ENCODE peak calls at places on chromosomes 12 and 14, in four cellular contexts. R is IMR-90, H is adrenal gland, Z is body of pancreas. T is an unnamed sample.

GRCh38 chr14:76277586-76278130 is 98.3 kb upstream of the ESRRB start:
- DNase-seq in R (no peak), H (no peak), Z (no peak), T (no peak)

GRCh38 chr12:12326262-12326661 is 23.8 kb downstream of the MANSC1 start:
- DNase-seq in Z (no peak), R (no peak), H (peak; percentile 14), T (no peak)

GRCh38 chr12:124797321-124797720 is 66.3 kb downstream of the SCARB1 start:
- DNase-seq in H (no peak), Z (no peak), R (no peak), T (no peak)

GRCh38 chr12:76299536-76300296 is 48.5 kb downstream of the BBS10 start:
- DNase-seq in H (no peak), R (no peak), Z (no peak), T (no peak)

GRCh38 chr12:619346-619745 is 43.9 kb downstream of the NINJ2 start:
- DNase-seq in H (no peak), Z (no peak), R (no peak), T (no peak)

GRCh38 chr12:130017571-130018449 is 114.0 kb upstream of the TMEM132D start:
- DNase-seq in Z (no peak), H (no peak), R (no peak), T (no peak)

GRCh38 chr12:106954462-106955376 is 988 bp upstream of the TMEM263 start:
- DNase-seq in Z (peak; percentile 39), H (peak; percentile 70), R (peak; percentile 29), T (peak; percentile 45)

GRCh38 chr12:48165089-48166031 is 8.0 kb upstream of the ASB8 start:
- DNase-seq in R (peak; percentile 68), Z (no peak), H (no peak), T (no peak)

GRCh38 chr12:52207895-52208294 is 16.1 kb upstream of the KRT80 start:
- DNase-seq in H (peak; percentile 94), R (peak; percentile 28), Z (peak; percentile 98), T (peak; percentile 94)

GRCh38 chr12:45655186-45655585 is 74.3 kb upstream of the ARID2 start:
- DNase-seq in H (peak; percentile 53), Z (peak; percentile 16), R (peak; percentile 47), T (no peak)

GRCh38 chr14:38070213-38070612 is 137.5 kb upstream of the SSTR1 start:
- DNase-seq in R (no peak), Z (no peak), H (no peak), T (no peak)

GRCh38 chr14:33323979-33324378 is 385.3 kb downstream of the NPAS3 start:
- DNase-seq in H (no peak), R (no peak), Z (no peak), T (no peak)

GRCh38 chr12:10130042-10130441 is at the start of gene CLEC7A:
- DNase-seq in Z (no peak), R (no peak), H (no peak), T (no peak)

GRCh38 chr12:43148711-43149110 is 403.3 kb downstream of the ADAMTS20 start:
- DNase-seq in Z (no peak), R (no peak), H (no peak), T (no peak)

GRCh38 chr12:100484178-100484886 is 10.7 kb downstream of the NR1H4 start:
- DNase-seq in R (peak; percentile 40), H (no peak), Z (no peak), T (no peak)

GRCh38 chr12:109147954-109148353 is 31.6 kb downstream of the ACACB start:
- DNase-seq in R (no peak), H (peak; percentile 67), Z (peak; percentile 46), T (no peak)

GRCh38 chr14:38982837-38983236 is 120.2 kb downstream of the SEC23A start:
- DNase-seq in Z (no peak), R (no peak), H (no peak), T (no peak)

GRCh38 chr12:83196694-83197350 is 510.1 kb downstream of the TMTC2 start:
- DNase-seq in Z (no peak), R (no peak), H (no peak), T (no peak)
- TF ChIP-seq POLR2A in Z (no peak), R (no peak), H (no peak), T (no peak)

GRCh38 chr12:95641299-95641947 is 90.1 kb upstream of the USP44 start:
- DNase-seq in Z (no peak), R (no peak), H (no peak), T (no peak)

GRCh38 chr12:95637010-95637409 is 85.7 kb upstream of the USP44 start:
- DNase-seq in H (no peak), Z (no peak), R (no peak), T (no peak)

GRCh38 chr12:95633671-95634465 is 82.6 kb upstream of the USP44 start:
- DNase-seq in R (no peak), Z (peak; percentile 25), H (peak; percentile 58), T (no peak)

GRCh38 chr12:95634622-95635621 is 83.6 kb upstream of the USP44 start:
- DNase-seq in Z (peak; percentile 85), H (no peak), R (peak; percentile 94), T (no peak)

DNA sequence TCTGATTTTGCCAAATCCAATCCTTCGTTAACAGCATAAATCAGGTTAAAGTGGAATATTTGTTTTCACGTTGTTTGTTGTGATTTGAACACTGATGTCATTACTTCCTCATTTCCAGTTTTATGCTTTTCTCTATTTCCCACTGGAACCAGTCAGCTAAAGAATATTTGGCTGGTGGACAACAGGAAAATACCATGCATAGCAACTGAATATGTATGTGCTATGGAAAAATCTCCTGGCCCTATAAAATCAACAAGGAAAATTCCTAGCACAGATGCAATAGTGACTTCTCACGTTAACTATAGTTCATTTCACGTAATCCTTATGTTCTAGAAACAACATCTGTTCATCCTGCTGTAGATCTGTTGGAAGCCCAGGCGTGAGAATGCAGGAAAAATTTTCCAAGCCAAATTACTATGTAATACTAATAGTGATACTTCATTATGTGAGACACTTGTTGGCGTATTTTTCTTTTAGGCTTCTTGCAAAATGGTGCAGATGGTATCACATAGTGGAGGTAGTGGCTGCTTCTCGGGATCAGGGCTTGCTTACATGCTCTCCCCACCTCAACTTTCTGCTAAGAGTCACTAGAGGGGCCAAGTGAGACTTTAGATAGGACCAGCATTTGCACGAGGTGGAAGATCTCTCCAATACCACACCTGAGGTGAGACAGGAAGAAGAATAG is 86.3 kb upstream of the USP44 start:
- DNase-seq in H (no peak), Z (no peak), R (peak; percentile 100), T (no peak)
- TF ChIP-seq POLR2A in H (no peak), Z (no peak), R (no peak), T (no peak)

DNA sequence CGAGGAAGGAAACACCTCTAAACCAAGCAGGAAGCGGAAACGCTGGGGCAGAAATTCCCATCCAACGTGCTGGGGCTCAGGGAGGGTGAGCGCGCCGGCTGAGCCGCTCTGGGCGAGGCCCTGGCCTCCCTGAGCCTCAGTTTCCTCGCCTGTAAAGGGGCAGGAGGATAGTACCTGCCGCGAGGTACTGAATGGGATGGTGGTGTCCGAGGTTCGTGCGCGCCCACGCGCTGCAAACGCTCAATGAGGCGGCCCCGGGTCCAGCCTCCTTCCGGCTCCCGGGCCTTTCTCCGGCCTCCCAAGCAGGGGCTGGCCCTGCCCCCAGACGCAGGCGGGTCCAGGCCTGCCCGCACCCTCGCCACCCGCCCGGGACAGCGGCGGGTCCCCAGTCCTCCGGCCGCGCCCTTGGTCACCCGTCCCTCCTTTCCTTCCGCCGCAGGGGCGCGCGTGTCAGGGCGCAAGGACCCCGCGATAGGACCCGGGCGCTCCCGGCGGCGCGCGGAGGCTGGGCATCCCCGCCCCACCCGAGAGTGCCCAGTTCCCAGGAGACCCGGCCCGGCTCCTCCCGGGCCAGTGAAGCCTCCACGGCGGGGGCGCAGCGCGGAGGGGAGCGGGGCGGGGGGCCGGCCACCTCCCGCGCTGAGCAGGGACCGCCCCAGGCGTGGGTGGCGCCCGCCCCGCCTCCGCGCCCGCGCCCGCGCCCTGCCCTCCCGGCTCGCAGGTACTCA is 533 bp downstream of the BEGAIN start:
- DNase-seq in H (no peak), R (no peak), Z (no peak), T (no peak)
- TF ChIP-seq POLR2A in H (no peak), R (no peak), Z (peak; percentile 19), T (no peak)

DNA sequence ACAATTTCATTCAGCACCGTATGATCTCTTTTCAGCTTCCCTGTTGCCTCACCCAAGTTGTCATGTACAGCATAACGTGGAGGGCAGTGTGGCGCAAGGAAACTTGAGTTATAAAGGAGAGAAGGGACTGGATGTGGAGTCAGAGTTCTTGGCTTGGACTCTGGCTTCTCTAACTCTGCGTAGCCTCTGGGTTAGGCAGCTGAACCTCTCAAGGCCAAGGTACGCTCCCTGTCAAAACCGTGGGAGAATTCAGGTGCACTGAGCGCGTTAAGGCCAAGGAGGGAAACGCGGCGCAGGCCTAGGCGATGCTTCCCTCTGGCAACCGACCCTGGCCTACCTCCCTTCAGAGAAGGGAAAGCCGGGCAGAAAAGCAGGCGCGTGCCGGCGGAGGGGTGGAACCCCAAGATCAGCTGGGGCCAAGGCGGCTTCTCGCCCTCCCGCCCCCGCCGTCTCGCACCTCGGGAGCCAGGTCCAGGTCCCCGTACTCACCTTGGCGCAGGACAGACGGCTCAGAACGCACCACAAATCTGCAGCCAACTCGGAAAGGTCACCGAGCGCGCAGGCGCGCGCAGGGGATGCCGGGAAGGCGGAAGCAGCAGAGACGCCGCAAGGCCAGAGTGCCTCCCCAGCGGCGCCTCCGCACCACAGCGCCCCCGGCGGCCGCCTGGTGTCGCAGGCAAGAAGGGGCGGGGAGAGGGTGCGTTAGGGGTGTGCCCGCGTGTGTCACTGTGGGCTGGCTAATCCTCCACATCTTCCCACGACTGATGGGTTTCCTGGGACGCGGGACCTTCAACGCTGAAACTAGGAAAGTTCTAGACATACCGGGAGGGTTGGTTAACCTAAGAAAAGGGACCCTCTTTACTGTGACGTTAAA is 7.0 kb upstream of the TDRD9 start:
- DNase-seq in R (peak; percentile 89), H (peak; percentile 95), Z (peak; percentile 93), T (peak; percentile 94)
- TF ChIP-seq POLR2A in R (peak; percentile 46), H (peak; percentile 52), Z (peak; percentile 79), T (peak; percentile 21)

GRCh38 chr14:20456971-20457370 is 1.9 kb downstream of the APEX1 start:
- DNase-seq in Z (peak; percentile 16), H (no peak), R (no peak), T (no peak)
- TF ChIP-seq POLR2A in Z (no peak), H (no peak), R (no peak), T (no peak)